ENCODE peak calls at places on chromosomes 7 and 10, in six cellular contexts. One of them, this sample, is unnamed.

GRCh38 chr7:33725641-33726040 is 179.7 kb upstream of the BMPER start:
- DNase-seq in tibial artery: no peak
- DNase-seq in heart left ventricle: no peak
- DNase-seq in BJ: no peak
- DNase-seq in uterus: no peak
- DNase-seq in neural crest cell: no peak
- DNase-seq in this sample: no peak

GRCh38 chr7:18530224-18531179 is 35.0 kb downstream of the HDAC9 start:
- DNase-seq in tibial artery: no peak
- DNase-seq in heart left ventricle: no peak
- DNase-seq in BJ: no peak
- DNase-seq in uterus: no peak
- DNase-seq in neural crest cell: no peak
- DNase-seq in this sample: no peak

GRCh38 chr10:5524721-5525531 is at the start of gene CALML3:
- DNase-seq in tibial artery: peak
- DNase-seq in heart left ventricle: no peak
- DNase-seq in BJ: no peak
- DNase-seq in uterus: no peak
- DNase-seq in neural crest cell: no peak
- DNase-seq in this sample: no peak

GRCh38 chr10:80357000-80357803 is 621 bp downstream of the DYDC2 start:
- DNase-seq in tibial artery: no peak
- DNase-seq in heart left ventricle: no peak
- DNase-seq in BJ: no peak
- DNase-seq in uterus: no peak
- DNase-seq in neural crest cell: peak
- DNase-seq in this sample: peak

GRCh38 chr10:11587860-11588259 is 23.6 kb downstream of the USP6NL start:
- DNase-seq in tibial artery: no peak
- DNase-seq in heart left ventricle: no peak
- DNase-seq in BJ: no peak
- DNase-seq in uterus: no peak
- DNase-seq in neural crest cell: no peak
- DNase-seq in this sample: no peak

GRCh38 chr10:79353726-79354125 is 6.5 kb downstream of the PPIF start:
- DNase-seq in tibial artery: peak
- DNase-seq in heart left ventricle: no peak
- DNase-seq in BJ: no peak
- DNase-seq in uterus: no peak
- DNase-seq in neural crest cell: no peak
- DNase-seq in this sample: no peak

GRCh38 chr7:32892521-32893224 is 1.1 kb upstream of the KBTBD2 start:
- DNase-seq in tibial artery: peak
- DNase-seq in heart left ventricle: peak
- DNase-seq in BJ: no peak
- DNase-seq in uterus: peak
- DNase-seq in neural crest cell: peak
- DNase-seq in this sample: peak

GRCh38 chr7:139725843-139726484 is 51.8 kb downstream of the HIPK2 start:
- DNase-seq in tibial artery: peak
- DNase-seq in heart left ventricle: no peak
- DNase-seq in BJ: no peak
- DNase-seq in uterus: no peak
- DNase-seq in neural crest cell: no peak
- DNase-seq in this sample: no peak

GRCh38 chr7:136183981-136184380 is 206.8 kb upstream of the MTPN start:
- DNase-seq in tibial artery: no peak
- DNase-seq in heart left ventricle: no peak
- DNase-seq in BJ: no peak
- DNase-seq in uterus: no peak
- DNase-seq in neural crest cell: no peak
- DNase-seq in this sample: no peak

GRCh38 chr7:4851459-4852422 is 10.1 kb downstream of the PAPOLB start:
- DNase-seq in tibial artery: no peak
- DNase-seq in heart left ventricle: no peak
- DNase-seq in BJ: no peak
- DNase-seq in uterus: no peak
- DNase-seq in neural crest cell: no peak
- DNase-seq in this sample: no peak

GRCh38 chr7:148898845-148899474 is 14.9 kb upstream of the EZH2 start:
- DNase-seq in tibial artery: no peak
- DNase-seq in heart left ventricle: no peak
- DNase-seq in BJ: no peak
- DNase-seq in uterus: no peak
- DNase-seq in neural crest cell: no peak
- DNase-seq in this sample: peak

DNA sequence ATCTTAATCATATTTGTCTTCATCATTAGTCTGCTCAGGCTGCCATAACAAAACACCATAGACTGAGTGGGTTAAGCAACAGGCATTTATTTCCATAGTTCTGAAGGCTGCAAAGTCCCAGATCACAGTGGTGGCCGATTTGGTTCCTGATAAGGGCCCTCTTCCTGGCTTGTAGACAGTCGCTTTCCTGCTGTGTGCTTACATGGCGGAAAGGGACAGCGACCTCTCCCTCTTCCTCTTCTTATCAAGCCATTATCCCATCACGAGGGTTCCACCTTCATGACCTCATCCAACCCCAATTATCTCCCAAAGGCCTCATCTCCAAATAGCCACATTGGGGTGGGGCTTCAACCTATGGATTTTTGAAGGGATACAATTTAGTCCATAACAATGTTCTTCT is 84.0 kb downstream of the LYZL1 start:
- DNase-seq in tibial artery: no peak
- DNase-seq in heart left ventricle: no peak
- DNase-seq in BJ: no peak
- DNase-seq in uterus: no peak
- DNase-seq in neural crest cell: no peak
- DNase-seq in this sample: no peak
- TF ChIP-seq CTCF in tibial artery: no peak
- TF ChIP-seq CTCF in heart left ventricle: no peak
- TF ChIP-seq CTCF in BJ: no peak
- TF ChIP-seq CTCF in uterus: no peak
- TF ChIP-seq CTCF in neural crest cell: no peak
- TF ChIP-seq CTCF in this sample: no peak

GRCh38 chr7:40704172-40704571 is 569.4 kb downstream of the SUGCT start:
- DNase-seq in tibial artery: no peak
- DNase-seq in heart left ventricle: no peak
- DNase-seq in BJ: no peak
- DNase-seq in uterus: no peak
- DNase-seq in neural crest cell: no peak
- DNase-seq in this sample: no peak
- TF ChIP-seq CTCF in tibial artery: no peak
- TF ChIP-seq CTCF in heart left ventricle: no peak
- TF ChIP-seq CTCF in BJ: no peak
- TF ChIP-seq CTCF in uterus: no peak
- TF ChIP-seq CTCF in neural crest cell: no peak
- TF ChIP-seq CTCF in this sample: no peak

DNA sequence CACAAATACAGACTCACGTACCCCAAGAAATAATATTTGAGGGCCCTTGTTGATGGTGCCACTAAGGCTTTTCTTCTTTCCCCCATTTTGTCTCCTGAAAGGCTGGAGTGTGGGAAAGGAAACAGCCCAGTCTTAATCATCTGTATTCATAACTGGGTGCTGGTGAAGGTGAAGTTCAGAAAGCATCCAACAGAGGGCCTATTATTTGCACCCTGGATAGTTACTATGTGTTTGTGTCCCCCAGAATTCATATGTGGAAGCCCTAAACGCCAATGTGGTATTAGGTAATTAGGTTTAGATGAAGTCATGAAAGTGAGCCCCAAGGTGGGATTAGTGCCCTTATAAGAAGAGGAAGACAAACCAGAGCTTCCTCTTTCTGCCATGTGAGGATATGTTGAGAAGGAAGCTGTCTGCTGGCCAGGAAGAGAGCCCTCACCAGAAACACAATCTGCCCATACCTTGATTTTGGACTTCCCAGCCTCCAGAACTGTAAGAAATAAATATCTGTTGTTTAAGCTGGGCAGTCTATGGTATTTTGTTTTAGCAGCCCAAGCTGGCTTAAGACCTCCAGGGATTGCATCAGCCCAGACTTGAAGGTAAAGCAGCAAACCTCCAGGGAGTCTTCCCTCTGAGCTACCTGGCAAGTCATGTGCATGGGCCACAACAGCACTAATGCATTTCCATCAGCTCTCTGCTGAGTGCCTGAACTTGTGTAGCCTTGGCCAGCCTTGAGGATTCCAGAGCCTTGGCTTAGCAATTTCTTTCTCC is 90.0 kb upstream of the ADRB1 start:
- DNase-seq in tibial artery: no peak
- DNase-seq in heart left ventricle: no peak
- DNase-seq in BJ: no peak
- DNase-seq in uterus: no peak
- DNase-seq in neural crest cell: no peak
- DNase-seq in this sample: no peak
- TF ChIP-seq CTCF in tibial artery: no peak
- TF ChIP-seq CTCF in heart left ventricle: no peak
- TF ChIP-seq CTCF in BJ: peak
- TF ChIP-seq CTCF in uterus: no peak
- TF ChIP-seq CTCF in neural crest cell: peak
- TF ChIP-seq CTCF in this sample: no peak

DNA sequence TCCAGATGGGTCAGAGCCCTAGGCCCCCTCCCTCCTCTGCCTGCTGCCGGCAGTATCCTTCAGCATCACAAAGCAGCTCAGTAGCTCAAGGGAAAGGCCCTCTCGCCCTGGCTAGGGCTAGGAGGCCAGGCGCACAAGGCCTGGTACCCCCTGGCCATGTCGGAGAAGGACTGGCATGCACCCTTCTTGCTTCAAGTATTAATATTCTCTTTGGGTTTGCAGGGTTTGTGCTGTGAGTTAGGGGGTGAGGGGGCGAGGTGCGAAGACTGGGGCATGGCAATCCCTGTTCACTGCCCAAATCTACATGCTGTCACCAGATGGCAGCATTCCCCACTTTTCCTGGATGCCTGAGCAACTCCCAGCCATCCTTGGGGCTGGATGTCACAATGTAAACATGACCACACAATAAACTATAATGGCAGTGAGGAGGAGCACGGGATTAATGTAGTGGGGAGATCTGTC is 105.2 kb downstream of the NEURL1 start:
- DNase-seq in tibial artery: no peak
- DNase-seq in heart left ventricle: no peak
- DNase-seq in BJ: peak
- DNase-seq in uterus: peak
- DNase-seq in neural crest cell: peak
- DNase-seq in this sample: peak
- TF ChIP-seq CTCF in tibial artery: peak
- TF ChIP-seq CTCF in heart left ventricle: peak
- TF ChIP-seq CTCF in BJ: peak
- TF ChIP-seq CTCF in uterus: peak
- TF ChIP-seq CTCF in neural crest cell: peak
- TF ChIP-seq CTCF in this sample: peak

This sample was measured in nephron progenitor cell.